ENCODE peak calls at places on chromosome 3, in seven cellular contexts. G is GM23248; A is right lobe of liver; S is naive thymus-derived CD4-positive, alpha-beta T cell; T is IMR-90; R is OCI-LY7; K is A549. X is an unnamed sample.

GRCh38 chr3:128328546-128329458 is 137.9 kb downstream of the DNAJB8 start:
- DNase-seq in G (no peak), A (peak; percentile 31), S (no peak), T (no peak), R (no peak), K (no peak), X (no peak)

GRCh38 chr3:49839193-49839809 is 17.1 kb downstream of the TRAIP start:
- DNase-seq in G (peak; percentile 86), A (peak; percentile 86), S (peak; percentile 65), T (peak; percentile 74), R (peak; percentile 85), K (peak; percentile 40), X (peak; percentile 74)

GRCh38 chr3:77868725-77869124 is 828.8 kb downstream of the ROBO2 start:
- DNase-seq in G (no peak), A (no peak), S (no peak), T (no peak), R (no peak), K (no peak), X (no peak)

GRCh38 chr3:187973977-187974856 is 179.7 kb upstream of the LPP start:
- DNase-seq in G (no peak), A (no peak), S (no peak), T (no peak), R (peak; percentile 61), K (no peak), X (no peak)

GRCh38 chr3:12681089-12681488 is 17.2 kb upstream of the RAF1 start:
- DNase-seq in G (peak; percentile 26), A (no peak), S (no peak), T (no peak), R (no peak), K (no peak), X (no peak)

GRCh38 chr3:120114981-120115380 is 20.7 kb upstream of the GSK3B start:
- DNase-seq in G (peak; percentile 41), A (no peak), S (no peak), T (peak; percentile 76), R (no peak), K (no peak), X (no peak)

GRCh38 chr3:45537960-45538640 is 56.5 kb upstream of the LIMD1 start:
- DNase-seq in G (no peak), A (peak; percentile 86), S (no peak), T (peak; percentile 60), R (no peak), K (no peak), X (no peak)

GRCh38 chr3:45787551-45787950 is 8.8 kb downstream of the SLC6A20 start:
- DNase-seq in G (no peak), A (peak; percentile 4), S (no peak), T (no peak), R (no peak), K (no peak), X (no peak)

GRCh38 chr3:124767259-124767658 is 37.0 kb downstream of the UMPS start:
- DNase-seq in G (no peak), A (no peak), S (no peak), T (no peak), R (no peak), K (no peak), X (no peak)

GRCh38 chr3:126834596-126835471 is 130.8 kb downstream of the CHCHD6 start:
- DNase-seq in G (no peak), A (peak; percentile 34), S (no peak), T (no peak), R (no peak), K (no peak), X (no peak)

GRCh38 chr3:127920738-127921137 is 5.7 kb downstream of the KBTBD12 start:
- DNase-seq in G (no peak), A (no peak), S (no peak), T (no peak), R (no peak), K (no peak), X (no peak)

GRCh38 chr3:134372405-134373277 is 1.6 kb downstream of the AMOTL2 start:
- DNase-seq in G (peak; percentile 39), A (no peak), S (no peak), T (peak; percentile 30), R (no peak), K (no peak), X (no peak)

GRCh38 chr3:53114011-53114400 is 16.2 kb downstream of the RFT1 start:
- DNase-seq in G (peak; percentile 86), A (peak; percentile 79), S (peak; percentile 60), T (peak; percentile 78), R (peak; percentile 84), K (peak; percentile 72), X (peak; percentile 78)

GRCh38 chr3:124496066-124496465 is 234.2 kb upstream of the UMPS start:
- DNase-seq in G (no peak), A (no peak), S (no peak), T (no peak), R (peak; percentile 11), K (no peak), X (no peak)

GRCh38 chr3:8052599-8053185 is 448.9 kb upstream of the LMCD1 start:
- DNase-seq in G (no peak), A (no peak), S (no peak), T (no peak), R (no peak), K (no peak), X (no peak)

GRCh38 chr3:58045084-58045483 is 36.9 kb downstream of the FLNB start:
- DNase-seq in G (peak; percentile 77), A (no peak), S (no peak), T (no peak), R (no peak), K (no peak), X (no peak)

GRCh38 chr3:192444096-192444790 is 283.1 kb downstream of the FGF12 start:
- DNase-seq in G (peak; percentile 69), A (peak; percentile 68), S (no peak), T (peak; percentile 53), R (peak; percentile 69), K (peak; percentile 47), X (peak; percentile 53)

GRCh38 chr3:120497318-120497717 is 46.5 kb upstream of the FSTL1 start:
- DNase-seq in G (peak; percentile 93), A (no peak), S (no peak), T (peak; percentile 98), R (no peak), K (no peak), X (no peak)

GRCh38 chr3:39491733-39492350 is 24.4 kb downstream of the MOBP start:
- DNase-seq in G (no peak), A (no peak), S (no peak), T (no peak), R (no peak), K (no peak), X (no peak)

GRCh38 chr3:31957106-31957505 is 24.0 kb downstream of the OSBPL10 start:
- DNase-seq in G (no peak), A (no peak), S (no peak), T (no peak), R (no peak), K (no peak), X (no peak)

GRCh38 chr3:160150525-160150924 is 74.7 kb upstream of the C3orf80 start:
- DNase-seq in G (peak; percentile 90), A (no peak), S (no peak), T (peak; percentile 74), R (no peak), K (no peak), X (no peak)

GRCh38 chr3:171654809-171655208 is 155.5 kb downstream of the PLD1 start:
- DNase-seq in G (peak; percentile 71), A (peak; percentile 81), S (no peak), T (peak; percentile 31), R (no peak), K (no peak), X (no peak)

GRCh38 chr3:11543141-11543947 is 100.4 kb downstream of the VGLL4 start:
- DNase-seq in G (no peak), A (peak; percentile 33), S (no peak), T (no peak), R (no peak), K (no peak), X (no peak)

GRCh38 chr3:13634151-13634550 is 85.2 kb downstream of the FBLN2 start:
- DNase-seq in G (no peak), A (no peak), S (no peak), T (no peak), R (no peak), K (no peak), X (no peak)

GRCh38 chr3:193240436-193240849 is 579 bp upstream of the PLAAT1 start:
- DNase-seq in G (no peak), A (no peak), S (no peak), T (no peak), R (no peak), K (no peak), X (peak; percentile 55)

GRCh38 chr3:55690746-55691540 is 203.8 kb upstream of the WNT5A start:
- DNase-seq in G (no peak), A (no peak), S (no peak), T (no peak), R (peak; percentile 87), K (no peak), X (no peak)

GRCh38 chr3:118292841-118293240 is 741.8 kb downstream of the IGSF11 start:
- DNase-seq in G (no peak), A (no peak), S (no peak), T (no peak), R (no peak), K (no peak), X (no peak)

GRCh38 chr3:196108075-196108743 is 26.3 kb upstream of the TFRC start:
- DNase-seq in G (no peak), A (peak; percentile 57), S (no peak), T (no peak), R (no peak), K (no peak), X (no peak)
- H3K4me1 ChIP-seq in G (no peaks in the 10 kb centered on the region), A (no peaks in the 10 kb centered on the region), S (no peaks in the 10 kb centered on the region), T (no peaks in the 10 kb centered on the region), R (no peaks in the 10 kb centered on the region), K (peaks cover 5% of the 10 kb centered on the region), X (no peaks in the 10 kb centered on the region)

DNA sequence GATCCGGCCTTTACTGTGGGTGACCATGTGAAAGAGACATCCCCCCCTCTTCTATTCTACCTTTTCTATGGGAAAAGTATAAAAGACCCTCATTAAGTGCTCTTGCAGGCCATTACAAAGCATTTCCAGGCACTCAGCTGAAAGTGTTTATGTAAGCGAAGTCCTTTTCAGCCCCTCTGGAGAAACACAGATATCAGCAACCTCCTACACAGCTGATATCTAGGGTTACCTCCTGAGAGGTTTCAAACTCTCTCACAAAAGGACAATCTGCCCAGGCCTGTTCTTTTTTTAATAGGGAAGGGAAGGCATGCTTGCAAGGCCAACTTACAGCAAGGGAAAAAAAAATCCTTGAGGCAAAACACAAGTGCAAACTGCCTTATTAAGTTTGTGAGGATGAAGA is 12.6 kb downstream of the ETV5 start:
- DNase-seq in G (no peak), A (no peak), S (no peak), T (no peak), R (no peak), K (no peak), X (no peak)
- H3K4me1 ChIP-seq in G (peaks cover 23% of the 10 kb centered on the region), A (no peaks in the 10 kb centered on the region), S (no peaks in the 10 kb centered on the region), T (peaks cover 16% of the 10 kb centered on the region), R (no peaks in the 10 kb centered on the region), K (peaks cover 39% of the 10 kb centered on the region), X (peaks cover 35% of the 10 kb centered on the region)

DNA sequence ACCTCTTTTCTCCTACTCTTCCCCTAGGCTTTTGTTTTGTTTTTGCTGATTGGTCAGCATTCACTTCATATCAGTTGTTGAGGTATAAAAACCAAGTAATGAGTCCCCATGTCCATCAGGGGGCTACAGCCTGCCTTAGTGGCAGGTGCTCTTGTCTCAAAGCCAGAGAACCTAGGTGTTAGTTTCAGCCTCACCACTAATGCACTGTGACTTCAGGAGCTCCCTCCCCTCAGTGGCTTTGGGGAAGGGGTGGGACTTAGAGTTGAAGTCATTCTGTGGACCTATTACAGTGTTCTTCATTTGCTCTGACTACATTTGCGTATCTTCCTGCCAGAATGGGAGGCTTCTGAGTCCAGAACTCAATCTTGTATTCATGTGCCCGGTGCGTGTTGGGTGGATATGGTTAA is 41.6 kb downstream of the NR2C2 start:
- DNase-seq in G (no peak), A (no peak), S (no peak), T (no peak), R (peak; percentile 71), K (peak; percentile 19), X (no peak)
- H3K4me1 ChIP-seq in G (peaks cover 20% of the 10 kb centered on the region), A (no peaks in the 10 kb centered on the region), S (peaks cover 10% of the 10 kb centered on the region), T (peaks cover 5% of the 10 kb centered on the region), R (peaks cover 15% of the 10 kb centered on the region), K (peaks cover 21% of the 10 kb centered on the region), X (peaks cover 29% of the 10 kb centered on the region)

GRCh38 chr3:141553055-141553454 is 66.2 kb downstream of the RASA2 start:
- DNase-seq in G (peak; percentile 50), A (no peak), S (peak; percentile 75), T (no peak), R (no peak), K (no peak), X (no peak)
- H3K4me1 ChIP-seq in G (peaks cover 40% of the 10 kb centered on the region), A (no peaks in the 10 kb centered on the region), S (peaks cover 73% of the 10 kb centered on the region), T (peaks cover 2% of the 10 kb centered on the region), R (no peaks in the 10 kb centered on the region), K (no peaks in the 10 kb centered on the region), X (peaks cover 29% of the 10 kb centered on the region)

X was measured in SK-N-SH.